ENCODE peak calls at places on chromosomes 5 and 9, in four cellular contexts. M is astrocyte; G is CD8-positive, alpha-beta memory T cell; R is mammary epithelial cell. H is an unnamed sample.
A peak's percentile ranks its signal among the peaks of the same experiment; 100 is the strongest.

GRCh38 chr5:147752666-147753290 is 29.8 kb downstream of the JAKMIP2 start:
- DNase-seq in G (no peak), R (no peak), M (no peak), H (no peak)

GRCh38 chr5:109177227-109177626 is 232.5 kb downstream of the PJA2 start:
- DNase-seq in R (no peak), M (no peak), G (no peak), H (no peak)

GRCh38 chr5:32712463-32713395 is 1.6 kb downstream of the NPR3 start:
- DNase-seq in R (no peak), M (no peak), G (no peak), H (no peak)

GRCh38 chr5:850511-851006 is at the start of gene ZDHHC11:
- DNase-seq in M (no peak), R (no peak), G (no peak), H (no peak)

GRCh38 chr9:127561491-127562270 is 50.4 kb upstream of the STXBP1 start:
- DNase-seq in R (peak; percentile 99), G (no peak), M (peak; percentile 99), H (no peak)

GRCh38 chr5:73493421-73493820 is 4.8 kb upstream of the BTF3 start:
- DNase-seq in G (no peak), M (no peak), R (no peak), H (no peak)

GRCh38 chr5:98827161-98827560 is 53.7 kb downstream of the RGMB start:
- DNase-seq in R (peak; percentile 20), M (peak; percentile 27), G (no peak), H (no peak)

GRCh38 chr9:21591221-21592062 is 109.3 kb upstream of the IFNE start:
- DNase-seq in R (peak; percentile 97), M (peak; percentile 99), G (no peak), H (no peak)

GRCh38 chr9:33415152-33416038 is 13.0 kb upstream of the AQP7 start:
- DNase-seq in G (peak; percentile 94), M (no peak), R (peak; percentile 76), H (peak; percentile 92)

GRCh38 chr5:179296150-179296821 is 49.0 kb downstream of the ADAMTS2 start:
- DNase-seq in R (no peak), G (no peak), M (no peak), H (no peak)

GRCh38 chr5:152464048-152464447 is 59.0 kb upstream of the NMUR2 start:
- DNase-seq in M (no peak), G (no peak), R (no peak), H (no peak)

GRCh38 chr9:133665535-133665934 is 29.4 kb downstream of the DBH start:
- DNase-seq in R (no peak), M (no peak), G (no peak), H (no peak)

GRCh38 chr9:96491079-96491879 is 41.3 kb downstream of the HABP4 start:
- DNase-seq in R (no peak), M (peak; percentile 77), G (peak; percentile 25), H (no peak)

GRCh38 chr5:41748631-41749030 is 121.6 kb downstream of the OXCT1 start:
- DNase-seq in G (no peak), R (peak; percentile 75), M (peak; percentile 78), H (no peak)

GRCh38 chr5:176784218-176785165 is 25.9 kb upstream of the UNC5A start:
- DNase-seq in R (peak; percentile 86), M (peak; percentile 82), G (no peak), H (no peak)

GRCh38 chr5:141421489-141421855 is 621 bp downstream of the PCDHGA11 start:
- DNase-seq in M (no peak), R (no peak), G (no peak), H (no peak)

GRCh38 chr9:135851748-135852147 is 55.6 kb downstream of the CAMSAP1 start:
- DNase-seq in M (no peak), G (no peak), R (no peak), H (no peak)

GRCh38 chr9:18920685-18921084 is 112.3 kb downstream of the SAXO1 start:
- DNase-seq in G (no peak), R (no peak), M (no peak), H (no peak)

GRCh38 chr9:20551236-20551635 is 71.1 kb downstream of the MLLT3 start:
- DNase-seq in R (peak; percentile 58), M (no peak), G (no peak), H (no peak)

GRCh38 chr5:116765441-116765840 is 190.8 kb upstream of the SEMA6A start:
- DNase-seq in M (peak; percentile 3), R (peak; percentile 27), G (no peak), H (no peak)

GRCh38 chr9:125626187-125626586 is 80.8 kb downstream of the MAPKAP1 start:
- DNase-seq in G (no peak), M (peak; percentile 70), R (no peak), H (no peak)

GRCh38 chr9:81861644-81862043 is 66.6 kb upstream of the SPATA31D4 start:
- DNase-seq in R (peak; percentile 89), M (peak; percentile 88), G (no peak), H (no peak)

GRCh38 chr5:90473321-90474234 is 993 bp downstream of the MBLAC2 start:
- DNase-seq in M (peak; percentile 11), G (no peak), R (peak; percentile 33), H (no peak)

GRCh38 chr9:87497604-87498045 is at the start of gene DAPK1:
- DNase-seq in M (peak; percentile 37), R (peak; percentile 44), G (no peak), H (no peak)

GRCh38 chr5:106269252-106269843 is 1401.4 kb downstream of the EFNA5 start:
- DNase-seq in R (peak; percentile 13), M (peak; percentile 25), G (no peak), H (no peak)

GRCh38 chr9:99785010-99785590 is 36.6 kb upstream of the NR4A3 start:
- DNase-seq in R (no peak), G (no peak), M (no peak), H (no peak)

GRCh38 chr9:129665008-129665771 is at the start of gene PRRX2:
- DNase-seq in G (peak; percentile 14), M (peak; percentile 36), R (no peak), H (no peak)

GRCh38 chr9:69044226-69045219 is 9.0 kb downstream of the FXN start:
- DNase-seq in G (no peak), R (peak; percentile 5), M (peak; percentile 45), H (no peak)

GRCh38 chr9:38227061-38227540 is 158.1 kb upstream of the SHB start:
- DNase-seq in M (peak; percentile 90), R (peak; percentile 95), G (peak; percentile 58), H (no peak)

DNA sequence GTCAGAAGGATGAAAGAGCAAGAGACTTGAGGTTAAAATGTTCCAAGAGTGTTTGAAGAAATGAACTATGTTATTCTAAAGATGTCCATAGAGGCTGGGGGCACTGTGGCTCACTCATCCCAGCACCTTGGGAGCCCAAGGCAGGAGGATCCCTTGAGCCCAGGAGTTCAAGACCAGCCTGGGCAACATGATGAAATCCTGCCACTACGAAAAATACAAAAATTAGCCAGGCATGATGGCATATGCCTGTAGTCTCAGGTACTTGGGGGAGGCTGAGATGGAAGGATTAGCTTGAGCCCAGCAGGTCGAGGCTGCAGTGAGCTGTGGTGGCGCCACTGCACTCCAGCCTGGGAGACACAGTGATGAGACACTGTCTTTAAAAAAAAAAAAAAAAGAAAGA is 2.7 kb downstream of the AOPEP start:
- DNase-seq in G (no peak), R (no peak), M (no peak), H (no peak)
- H3K27me3 ChIP-seq in G (no peaks in the 10 kb centered on the region), R (no peaks in the 10 kb centered on the region), M (no peaks in the 10 kb centered on the region), H (no peaks in the 10 kb centered on the region)

DNA sequence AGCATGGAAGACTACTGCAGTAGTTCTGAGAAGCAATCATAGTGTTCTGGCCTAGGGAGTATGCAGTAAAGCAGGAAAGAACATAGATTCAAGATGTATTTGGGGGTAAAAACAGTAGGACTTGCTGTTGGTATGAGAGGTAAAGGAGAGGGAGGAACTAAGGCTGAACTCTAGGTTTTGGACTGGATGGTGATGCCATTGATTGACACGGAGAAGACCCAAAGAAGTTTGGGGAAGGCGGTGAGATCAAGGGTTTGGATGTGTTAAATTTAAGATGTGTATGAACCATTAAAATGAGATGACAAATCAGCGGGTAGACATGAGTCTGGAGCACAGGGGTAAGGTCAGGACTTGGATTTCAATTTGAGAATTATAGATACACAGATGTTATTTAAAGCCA is 2.0 kb upstream of the CDC37L1 start:
- DNase-seq in R (no peak), G (no peak), M (no peak), H (no peak)
- H3K27ac ChIP-seq in R (no peak overlapping the region), G (no peak overlapping the region), M (no peak overlapping the region), H (no peak overlapping the region)

DNA sequence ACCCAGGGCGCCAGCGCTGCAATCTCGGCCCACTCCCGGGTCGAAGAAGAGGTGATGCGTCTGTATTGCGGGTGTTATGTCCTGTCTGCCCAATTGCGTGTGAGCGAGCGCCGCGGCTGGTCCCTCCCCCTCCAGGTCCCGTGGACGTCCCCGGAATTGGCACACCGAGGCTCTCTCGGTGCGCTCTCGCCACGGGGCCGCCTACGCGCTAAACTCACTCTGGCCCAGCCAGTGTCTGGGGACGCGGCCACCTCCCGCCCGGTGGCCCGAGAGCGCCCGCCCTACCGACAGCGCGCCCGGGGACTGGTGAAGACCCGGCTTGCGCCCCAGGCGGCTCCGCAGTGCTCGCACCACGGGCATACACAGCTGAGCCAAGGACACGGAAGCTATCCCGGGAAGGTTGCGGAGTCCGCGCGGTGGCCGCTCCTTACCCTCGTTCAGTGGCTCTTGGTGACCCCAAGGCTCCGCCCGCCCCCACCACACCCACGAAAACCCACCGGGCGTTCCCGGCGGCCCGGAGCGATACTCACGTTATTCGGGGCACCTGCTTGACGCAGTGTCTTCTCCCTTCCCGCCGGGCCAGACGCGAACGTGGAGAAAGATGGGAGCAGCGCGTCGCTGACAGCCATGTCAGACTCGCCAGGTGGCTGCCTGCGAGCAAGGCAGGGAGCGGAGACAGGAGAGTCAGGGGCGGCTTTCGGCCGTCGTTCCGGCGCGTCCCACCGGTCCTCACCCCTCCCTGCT is 997 bp downstream of the KLF4 start:
- DNase-seq in R (peak; percentile 70), M (peak; percentile 16), G (no peak), H (no peak)
- H3K27me3 ChIP-seq in R (no peaks in the 10 kb centered on the region), M (peaks cover 27% of the 10 kb centered on the region), G (peaks cover 12% of the 10 kb centered on the region), H (peaks cover 16% of the 10 kb centered on the region)

DNA sequence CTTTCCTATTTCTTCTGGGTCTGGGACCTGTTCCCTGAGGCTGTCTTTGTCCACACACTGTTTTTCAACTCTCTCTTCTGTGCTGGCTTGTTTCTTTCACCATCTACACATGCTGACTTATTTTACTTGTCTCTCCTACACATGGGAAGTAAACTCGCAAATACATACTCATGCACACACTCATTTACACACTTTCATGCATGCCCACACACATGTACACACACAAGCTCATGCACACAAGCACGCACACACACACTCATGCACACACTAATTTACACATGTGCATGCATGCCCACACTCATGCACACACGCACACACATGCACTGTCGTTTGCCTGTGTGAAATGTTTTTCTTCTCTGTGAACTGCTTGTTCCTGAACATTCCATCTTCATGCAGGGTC is 169.0 kb downstream of the IRX2 start:
- DNase-seq in M (no peak), R (no peak), G (no peak), H (no peak)
- H3K27ac ChIP-seq in M (no peak overlapping the region), R (no peak overlapping the region), G (no peak overlapping the region), H (no peak overlapping the region)

H was measured in effector memory CD4-positive, alpha-beta T cell.